ENCODE peak calls at places on chromosomes 1 and 21, in six cellular contexts. W is GM12891, K is HepG2, M is K562, Q is GM12878, D is H1. J is an unnamed sample.
A peak's percentile ranks its signal among the peaks of the same experiment; 100 is the strongest.

GRCh38 chr1:85172684-85173337 is 28.0 kb downstream of the SYDE2 start:
- DNase-seq in W (no peak), K (no peak), M (peak; percentile 18), Q (no peak), D (no peak), J (no peak)

GRCh38 chr1:215617979-215618378 is 50.9 kb downstream of the KCTD3 start:
- DNase-seq in W (no peak), K (no peak), M (no peak), Q (no peak), D (no peak), J (no peak)

GRCh38 chr1:232012773-232013386 is 386.3 kb downstream of the DISC1 start:
- DNase-seq in W (no peak), K (no peak), M (no peak), Q (no peak), D (no peak), J (no peak)

GRCh38 chr1:215566556-215567490 is at the start of gene KCTD3:
- DNase-seq in W (no peak), K (peak; percentile 64), M (peak; percentile 74), Q (no peak), D (peak; percentile 80), J (no peak)

GRCh38 chr1:31394628-31395193 is 18.3 kb upstream of the SERINC2 start:
- DNase-seq in W (peak; percentile 74), K (peak; percentile 57), M (peak; percentile 88), Q (peak; percentile 21), D (peak; percentile 98), J (peak; percentile 79)

GRCh38 chr1:150567341-150567716 is 12.1 kb downstream of the MCL1 start:
- DNase-seq in W (no peak), K (no peak), M (peak; percentile 6), Q (peak; percentile 96), D (no peak), J (no peak)

GRCh38 chr21:43306911-43307676 is 119.8 kb downstream of the SIK1 start:
- DNase-seq in W (no peak), K (peak; percentile 61), M (peak; percentile 46), Q (peak; percentile 39), D (no peak), J (peak; percentile 59)

GRCh38 chr1:240575976-240576666 is 35.8 kb downstream of the GREM2 start:
- DNase-seq in W (no peak), K (no peak), M (no peak), Q (peak; percentile 13), D (no peak), J (no peak)

GRCh38 chr1:29362764-29363163 is 126.4 kb downstream of the PTPRU start:
- DNase-seq in W (no peak), K (no peak), M (no peak), Q (no peak), D (no peak), J (no peak)

GRCh38 chr1:9239622-9240401 is 5.2 kb downstream of the H6PD start:
- DNase-seq in W (peak; percentile 72), K (peak; percentile 83), M (no peak), Q (no peak), D (no peak), J (peak; percentile 53)

GRCh38 chr1:44576456-44577150 is 97.7 kb downstream of the TMEM53 start:
- DNase-seq in W (no peak), K (no peak), M (no peak), Q (no peak), D (no peak), J (no peak)

GRCh38 chr1:59703226-59703917 is 111.4 kb upstream of the HOOK1 start:
- DNase-seq in W (no peak), K (no peak), M (no peak), Q (no peak), D (no peak), J (no peak)

GRCh38 chr1:240466509-240466908 is 145.4 kb downstream of the GREM2 start:
- DNase-seq in W (no peak), K (no peak), M (no peak), Q (no peak), D (no peak), J (no peak)

GRCh38 chr1:230939806-230940489 is 38.7 kb downstream of the TTC13 start:
- DNase-seq in W (no peak), K (no peak), M (no peak), Q (no peak), D (no peak), J (no peak)

GRCh38 chr1:230938924-230939368 is 39.7 kb downstream of the TTC13 start:
- DNase-seq in W (no peak), K (no peak), M (no peak), Q (no peak), D (no peak), J (no peak)

GRCh38 chr1:230943048-230943593 is 35.5 kb downstream of the TTC13 start:
- DNase-seq in W (no peak), K (no peak), M (no peak), Q (no peak), D (no peak), J (no peak)

GRCh38 chr1:230937370-230937769 is 41.3 kb downstream of the TTC13 start:
- DNase-seq in W (no peak), K (no peak), M (no peak), Q (no peak), D (no peak), J (no peak)

GRCh38 chr1:230940848-230941247 is 37.8 kb downstream of the TTC13 start:
- DNase-seq in W (no peak), K (no peak), M (no peak), Q (no peak), D (no peak), J (no peak)
- TF ChIP-seq TAF1 in W (no peak), K (no peak), M (no peak), Q (no peak), D (no peak), J (no peak)

GRCh38 chr1:107683683-107684082 is 281.3 kb downstream of the VAV3 start:
- DNase-seq in W (no peak), K (no peak), M (no peak), Q (no peak), D (no peak), J (no peak)
- TF ChIP-seq POLR2AphosphoS5 in W (no peak), K (no peak), M (no peak), Q (no peak), D (no peak), J (no peak)

GRCh38 chr1:155128755-155129473 is 1.2 kb downstream of the EFNA1 start:
- DNase-seq in W (no peak), K (peak; percentile 90), M (no peak), Q (no peak), D (peak; percentile 66), J (no peak)
- TF ChIP-seq POLR2A in W (no peak), K (no peak), M (no peak), Q (no peak), D (no peak), J (no peak)

GRCh38 chr1:61237147-61237546 is 154.8 kb downstream of the NFIA start:
- DNase-seq in W (no peak), K (no peak), M (no peak), Q (no peak), D (no peak), J (no peak)

GRCh38 chr1:61234582-61234909 is 152.2 kb downstream of the NFIA start:
- DNase-seq in W (no peak), K (no peak), M (no peak), Q (no peak), D (no peak), J (no peak)

GRCh38 chr1:61240878-61241277 is 158.5 kb downstream of the NFIA start:
- DNase-seq in W (no peak), K (no peak), M (no peak), Q (no peak), D (no peak), J (no peak)

GRCh38 chr1:61238371-61238689 is 156.0 kb downstream of the NFIA start:
- DNase-seq in W (no peak), K (no peak), M (no peak), Q (no peak), D (no peak), J (no peak)

GRCh38 chr1:61237659-61238370 is 155.5 kb downstream of the NFIA start:
- DNase-seq in W (no peak), K (no peak), M (no peak), Q (no peak), D (no peak), J (no peak)
- TF ChIP-seq TAF1 in W (no peak), K (no peak), M (no peak), Q (no peak), D (no peak), J (no peak)

GRCh38 chr21:38825901-38826300 is 20.2 kb downstream of the ETS2 start:
- DNase-seq in W (no peak), K (no peak), M (no peak), Q (no peak), D (no peak), J (no peak)
- TF ChIP-seq POLR2AphosphoS5 in W (no peak), K (no peak), M (no peak), Q (no peak), D (no peak), J (no peak)